ENCODE peak calls at places on chromosomes 13 and 19, in ten cellular contexts. P is AG09309, Q is omental fat pad, I is cardiac fibroblast, M is HCT116, D is progenitor cell of endocrine pancreas, S is adrenal gland, K is OCI-LY7, G is lower lobe of right lung, L is heart right ventricle. A is an unnamed sample.

GRCh38 chr19:18858906-18859646 is 27.3 kb downstream of the UPF1 start:
- DNase-seq in G (no peak), D (no peak), S (no peak), K (no peak), Q (no peak), M (no peak), L (no peak), P (no peak), I (no peak), A (no peak)

GRCh38 chr19:29308977-29309520 is 96.1 kb upstream of the UQCRFS1 start:
- DNase-seq in D (no peak), P (no peak), K (no peak), G (no peak), L (no peak), M (no peak), I (no peak), S (no peak), Q (no peak), A (no peak)

GRCh38 chr13:94031609-94032008 is 447.9 kb downstream of the DCT start:
- DNase-seq in S (no peak), G (no peak), M (no peak), Q (no peak), D (no peak), I (no peak), L (no peak), K (no peak), P (peak), A (no peak)

GRCh38 chr13:45119469-45119989 is 781 bp upstream of the GTF2F2 start:
- DNase-seq in I (peak), D (no peak), G (no peak), K (peak), L (no peak), S (peak), P (no peak), Q (no peak), M (no peak), A (no peak)

GRCh38 chr13:33637978-33638743 is 179.8 kb upstream of the RFC3 start:
- DNase-seq in G (no peak), D (no peak), K (no peak), M (no peak), S (peak), I (peak), L (no peak), Q (no peak), P (no peak), A (no peak)

GRCh38 chr13:107450426-107450825 is 764.9 kb downstream of the LIG4 start:
- DNase-seq in K (no peak), P (no peak), Q (no peak), L (no peak), M (no peak), G (no peak), S (no peak), D (no peak), I (no peak), A (no peak)

GRCh38 chr19:48770223-48770622 is 14.9 kb downstream of the FGF21 start:
- DNase-seq in I (peak), D (no peak), M (no peak), G (no peak), K (no peak), P (peak), Q (no peak), S (no peak), L (no peak), A (no peak)

GRCh38 chr19:39046037-39046821 is 13.9 kb upstream of the FBXO27 start:
- DNase-seq in K (peak), D (no peak), P (no peak), L (no peak), M (peak), I (peak), S (no peak), Q (no peak), G (no peak), A (no peak)

GRCh38 chr19:43318796-43319314 is 34.6 kb upstream of the CD177 start:
- DNase-seq in D (no peak), M (no peak), L (no peak), I (no peak), G (no peak), K (no peak), S (no peak), Q (no peak), P (peak), A (no peak)

GRCh38 chr13:19172647-19173030 is 9.0 kb downstream of the TUBA3C start:
- DNase-seq in L (no peak), K (no peak), M (no peak), Q (no peak), S (no peak), P (no peak), D (no peak), G (no peak), I (no peak), A (no peak)

GRCh38 chr19:29777916-29778315 is 33.9 kb upstream of the CCNE1 start:
- DNase-seq in D (no peak), P (no peak), Q (no peak), G (no peak), S (no peak), K (no peak), I (no peak), L (no peak), M (no peak), A (no peak)

GRCh38 chr13:113802761-113803160 is 43.7 kb downstream of the TMEM255B start:
- DNase-seq in L (no peak), D (no peak), I (no peak), G (no peak), S (no peak), K (no peak), Q (no peak), P (no peak), M (no peak), A (no peak)

GRCh38 chr13:113848020-113848419 is 15.9 kb downstream of the GAS6 start:
- DNase-seq in K (no peak), L (no peak), Q (peak), M (no peak), D (no peak), S (no peak), G (no peak), P (no peak), I (no peak), A (peak)

GRCh38 chr19:36009220-36009619 is 607 bp upstream of the SYNE4 start:
- DNase-seq in L (peak), S (peak), Q (no peak), I (peak), G (peak), K (no peak), P (no peak), D (peak), M (no peak), A (no peak)

GRCh38 chr19:15412832-15413231 is 6.0 kb downstream of the AKAP8L start:
- DNase-seq in Q (no peak), D (no peak), L (no peak), G (no peak), P (no peak), K (no peak), I (no peak), S (no peak), M (no peak), A (no peak)

GRCh38 chr13:52849727-52850395 is 1.4 kb upstream of the PCDH8 start:
- DNase-seq in I (no peak), M (no peak), K (no peak), G (no peak), S (no peak), Q (no peak), L (no peak), D (no peak), P (no peak), A (no peak)

GRCh38 chr19:10159610-10160009 is 35.1 kb downstream of the DNMT1 start:
- DNase-seq in K (no peak), Q (no peak), L (no peak), G (no peak), M (no peak), S (no peak), D (no peak), P (no peak), I (no peak), A (no peak)

GRCh38 chr19:10158485-10158884 is 36.3 kb downstream of the DNMT1 start:
- DNase-seq in D (no peak), S (no peak), M (no peak), Q (no peak), L (no peak), I (no peak), K (no peak), P (no peak), G (no peak), A (no peak)

GRCh38 chr19:10158071-10158470 is 36.7 kb downstream of the DNMT1 start:
- DNase-seq in M (no peak), S (no peak), L (no peak), I (no peak), G (no peak), P (no peak), K (no peak), Q (no peak), D (no peak), A (no peak)

GRCh38 chr19:10152100-10152499 is 32.4 kb upstream of the EIF3G start:
- DNase-seq in L (no peak), D (no peak), M (no peak), S (no peak), Q (no peak), I (no peak), P (no peak), G (no peak), K (no peak), A (no peak)

DNA sequence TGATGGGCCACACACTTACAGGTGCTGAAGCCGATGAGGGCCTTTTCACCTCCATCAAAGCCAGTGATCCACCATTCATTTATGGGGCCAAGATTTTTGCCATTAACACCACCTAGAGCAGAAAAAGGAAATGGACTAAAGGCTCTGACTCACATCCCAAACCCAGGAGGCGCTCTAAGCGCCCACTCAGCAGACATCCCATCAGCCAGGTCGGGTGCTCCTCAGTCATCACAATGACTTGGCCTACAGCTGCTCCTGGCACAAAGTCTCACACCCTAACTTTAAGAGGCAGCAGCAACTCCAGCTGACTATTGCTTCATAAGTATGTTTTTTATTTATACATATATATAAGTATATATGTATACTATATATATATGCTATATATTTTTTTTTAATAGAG is 36.1 kb upstream of the EIF3G start:
- DNase-seq in I (peak), G (no peak), M (no peak), S (no peak), Q (no peak), L (no peak), K (no peak), D (no peak), P (no peak), A (no peak)
- TF ChIP-seq CTCF in I (no peak), G (no peak), M (no peak), S (no peak), Q (no peak), L (no peak), K (peak), D (no peak), P (no peak), A (no peak)

DNA sequence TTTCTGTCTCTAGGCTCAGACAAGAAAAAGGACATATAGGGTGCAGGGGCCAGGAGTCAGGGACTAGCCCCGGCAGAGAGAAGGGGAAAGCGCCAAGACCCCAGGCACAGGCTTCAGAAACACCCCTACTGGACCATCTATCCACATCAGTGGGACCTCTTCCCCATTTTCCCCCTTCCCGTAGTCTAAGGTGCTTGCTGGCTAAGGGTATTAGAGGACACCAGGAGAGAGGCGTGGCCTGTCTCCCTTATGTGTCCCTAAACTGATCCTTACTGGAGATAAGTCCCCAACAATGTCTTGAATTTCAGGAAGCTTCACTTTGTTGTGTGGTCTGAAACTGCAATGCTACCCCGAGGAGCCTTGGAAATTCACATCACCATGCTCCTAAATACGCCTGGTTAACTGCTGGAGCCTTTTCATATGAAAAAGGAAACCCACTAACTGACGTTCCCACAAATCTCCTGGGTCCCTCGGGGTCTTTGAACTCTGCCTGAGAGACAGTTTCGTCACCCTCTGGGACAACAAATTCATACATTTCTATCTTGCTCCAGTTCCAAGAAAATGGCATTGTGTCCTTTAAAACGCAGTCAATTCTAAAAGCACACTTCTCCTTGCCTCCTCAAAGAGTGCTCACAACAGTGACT is 197.7 kb downstream of the COL4A1 start:
- DNase-seq in P (no peak), L (no peak), I (peak), K (no peak), G (no peak), M (no peak), Q (no peak), S (no peak), D (no peak), A (no peak)
- TF ChIP-seq CTCF in P (no peak), L (no peak), I (no peak), K (no peak), G (no peak), M (no peak), Q (no peak), S (no peak), D (no peak), A (no peak)

GRCh38 chr19:9945319-9945966 is 9.1 kb upstream of the OLFM2 start:
- DNase-seq in P (peak), M (no peak), D (no peak), I (peak), L (peak), K (no peak), G (peak), Q (peak), S (peak), A (peak)
- TF ChIP-seq CTCF in P (peak), M (no peak), D (no peak), I (no peak), L (no peak), K (no peak), G (peak), Q (no peak), S (no peak), A (no peak)

DNA sequence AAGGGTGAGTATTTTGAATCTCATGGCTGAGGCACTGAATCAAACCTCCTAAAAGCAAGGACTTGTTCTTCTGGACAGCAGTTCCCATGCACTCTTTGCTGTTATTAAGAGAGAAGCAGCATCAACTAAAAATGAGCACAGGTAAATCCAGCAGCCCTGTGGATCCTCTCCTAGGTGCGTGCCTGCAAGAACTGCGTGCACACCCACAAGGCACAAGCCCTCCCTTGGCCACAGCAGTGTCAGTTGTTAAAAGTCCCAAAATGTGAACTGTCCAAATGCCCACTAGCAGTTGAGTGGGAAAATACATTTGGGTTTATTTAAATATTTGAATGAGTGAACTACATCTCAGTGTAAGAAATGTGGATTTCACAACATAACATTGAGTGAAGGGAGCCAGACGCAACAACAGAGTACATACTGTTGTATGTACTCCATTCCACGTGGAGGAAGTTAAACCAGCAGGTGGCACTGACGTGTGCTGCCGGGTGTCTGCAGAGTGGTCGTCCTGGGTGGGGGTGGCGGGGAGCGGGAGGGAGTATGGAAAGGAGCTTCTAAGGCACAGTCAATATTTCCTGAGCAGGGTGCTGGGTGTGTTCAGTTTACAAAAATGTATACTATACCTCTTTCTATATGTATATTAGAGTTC is 266.4 kb downstream of the NALCN start:
- DNase-seq in M (no peak), P (no peak), L (no peak), Q (no peak), I (peak), D (no peak), K (no peak), S (no peak), G (no peak), A (no peak)
- TF ChIP-seq CTCF in M (peak), P (peak), L (peak), Q (no peak), I (peak), D (peak), K (peak), S (peak), G (peak), A (peak)

GRCh38 chr19:12497032-12497431 is 12.4 kb upstream of the ZNF709 start:
- DNase-seq in K (no peak), M (no peak), I (no peak), Q (no peak), L (no peak), P (no peak), S (no peak), G (no peak), D (no peak), A (no peak)

GRCh38 chr19:12496480-12496879 is 11.9 kb upstream of the ZNF709 start:
- DNase-seq in K (no peak), Q (no peak), G (no peak), L (no peak), D (no peak), I (no peak), S (no peak), M (no peak), P (no peak), A (no peak)

GRCh38 chr19:12494260-12494860 is 9.7 kb upstream of the ZNF709 start:
- DNase-seq in D (no peak), L (no peak), K (peak), I (no peak), S (no peak), P (no peak), M (no peak), G (no peak), Q (no peak), A (no peak)

GRCh38 chr19:12495002-12495802 is 10.6 kb upstream of the ZNF709 start:
- DNase-seq in K (peak), M (no peak), Q (peak), P (peak), I (peak), S (peak), L (peak), D (peak), G (peak), A (peak)
- TF ChIP-seq CTCF in K (peak), M (no peak), Q (no peak), P (peak), I (peak), S (peak), L (peak), D (peak), G (peak), A (peak)

GRCh38 chr19:11225172-11225571 is 14.2 kb upstream of the ANGPTL8 start:
- DNase-seq in G (no peak), I (no peak), M (no peak), P (no peak), D (no peak), Q (no peak), L (no peak), K (no peak), S (peak), A (no peak)

GRCh38 chr19:11226716-11227166 is 12.7 kb upstream of the ANGPTL8 start:
- DNase-seq in I (no peak), K (no peak), D (no peak), G (no peak), L (no peak), S (no peak), P (no peak), Q (no peak), M (no peak), A (no peak)

GRCh38 chr19:11225815-11226214 is 13.6 kb upstream of the ANGPTL8 start:
- DNase-seq in Q (no peak), K (no peak), S (no peak), M (no peak), I (no peak), G (no peak), D (no peak), P (no peak), L (no peak), A (no peak)

GRCh38 chr19:11224429-11224828 is 15.0 kb upstream of the ANGPTL8 start:
- DNase-seq in Q (no peak), G (no peak), M (no peak), S (no peak), I (no peak), D (no peak), K (no peak), L (no peak), P (no peak), A (no peak)

GRCh38 chr19:11227201-11227886 is 12.1 kb upstream of the ANGPTL8 start:
- DNase-seq in L (no peak), P (no peak), Q (no peak), G (no peak), K (peak), I (peak), S (no peak), M (peak), D (no peak), A (no peak)
- TF ChIP-seq CTCF in L (no peak), P (no peak), Q (no peak), G (peak), K (peak), I (peak), S (no peak), M (peak), D (peak), A (no peak)

DNA sequence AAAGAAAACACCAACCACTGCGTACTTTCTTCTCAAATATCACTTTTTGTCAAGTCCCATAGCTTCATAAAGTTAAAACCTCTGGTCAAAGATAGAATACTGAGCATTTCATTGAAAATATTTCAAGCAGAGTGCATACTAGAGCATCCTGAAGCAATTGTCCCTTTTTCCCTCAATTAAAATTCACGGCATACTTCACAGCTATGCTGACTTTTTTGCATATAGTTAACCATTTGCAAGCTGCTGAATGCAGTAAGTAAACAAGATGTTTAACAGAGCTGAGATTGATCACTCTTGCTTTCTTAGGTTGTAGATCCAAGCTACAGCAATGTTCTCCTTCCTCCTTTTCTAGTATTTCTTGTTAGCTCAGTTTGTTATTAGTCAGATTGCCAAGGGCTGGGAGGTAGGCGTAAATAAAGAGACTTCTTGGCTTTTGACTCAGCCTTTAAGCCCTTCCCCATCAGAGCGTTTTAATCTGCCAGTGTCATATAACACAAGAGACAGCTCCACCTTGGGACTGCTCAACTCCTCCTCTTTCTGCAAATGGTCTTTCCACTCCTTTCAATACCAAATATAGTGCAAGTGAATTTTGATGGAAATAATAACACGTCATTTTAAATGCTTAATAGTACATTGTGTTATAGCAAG is at the start of gene SLITRK6:
- DNase-seq in K (no peak), P (peak), G (no peak), S (no peak), D (no peak), Q (no peak), I (peak), M (peak), L (no peak), A (no peak)
- TF ChIP-seq CTCF in K (no peak), P (peak), G (no peak), S (no peak), D (no peak), Q (no peak), I (no peak), M (no peak), L (no peak), A (no peak)